ENCODE peak calls at places on chromosomes 2 and 18, in nine cellular contexts. F is foreskin melanocyte; I is stimulated activated CD4-positive, alpha-beta T cell treated with anti-CD3 and anti-CD28 coated beads, Interleukin-2, amount 100 ng/mL, for 48 hours; B is hippocampal formation; Q is PC-3; N is heart right ventricle; X is mesothelial cell of epicardium; D is omental fat pad; M is COR-L47. Y is an unnamed sample.

GRCh38 chr2:21746499-21746898 is 622.7 kb downstream of the TDRD15 start:
- DNase-seq in F (no peak), I (no peak), B (no peak), Q (no peak), N (no peak), X (no peak), D (no peak), M (no peak), Y (no peak)

GRCh38 chr18:73952296-73952946 is 195.2 kb downstream of the FBXO15 start:
- DNase-seq in F (no peak), I (no peak), B (no peak), Q (peak), N (no peak), X (no peak), D (no peak), M (no peak), Y (no peak)

GRCh38 chr18:21769206-21769605 is 28.6 kb downstream of the MIB1 start:
- DNase-seq in F (no peak), I (no peak), B (no peak), Q (no peak), N (no peak), X (no peak), D (no peak), M (no peak), Y (no peak)

GRCh38 chr18:51654441-51655326 is 457.2 kb upstream of the MEX3C start:
- DNase-seq in F (no peak), I (no peak), B (no peak), Q (no peak), N (no peak), X (no peak), D (no peak), M (peak), Y (no peak)

GRCh38 chr2:239195318-239195871 is 205.4 kb downstream of the HDAC4 start:
- DNase-seq in F (peak), I (no peak), B (peak), Q (no peak), N (peak), X (peak), D (no peak), M (no peak), Y (no peak)

GRCh38 chr2:112686348-112687217 is 34.2 kb upstream of the NT5DC4 start:
- DNase-seq in F (no peak), I (no peak), B (no peak), Q (no peak), N (no peak), X (no peak), D (no peak), M (no peak), Y (no peak)

GRCh38 chr2:28606986-28607441 is 111.2 kb downstream of the PLB1 start:
- DNase-seq in F (no peak), I (no peak), B (no peak), Q (no peak), N (no peak), X (no peak), D (no peak), M (no peak), Y (no peak)

GRCh38 chr2:216956820-216957493 is 97.1 kb upstream of the TNP1 start:
- DNase-seq in F (no peak), I (no peak), B (no peak), Q (no peak), N (no peak), X (no peak), D (no peak), M (no peak), Y (peak)

GRCh38 chr2:96602330-96602823 is 35.7 kb downstream of the KANSL3 start:
- DNase-seq in F (no peak), I (no peak), B (no peak), Q (peak), N (no peak), X (no peak), D (no peak), M (no peak), Y (peak)

Y was measured in kidney tubule cell.